ENCODE peak calls at places on chromosomes 2 and 18, in nine cellular contexts. F is tibial artery; H is upper lobe of right lung; I is endothelial cell of umbilical vein; E is heart left ventricle; S is pancreas; M is psoas muscle; G is H1; J is CD8-positive, alpha-beta T cell. D is an unnamed sample. For H3K4me1, the result is how much of the 10 kb centered on the place peaks cover.

GRCh38 chr18:21911551-21911950 is 171.0 kb downstream of the MIB1 start:
- DNase-seq in F (no peak), J (no peak), H (no peak), I (no peak), E (no peak), G (no peak), S (no peak), M (no peak), D (no peak)

GRCh38 chr2:223169830-223170605 is 118.0 kb downstream of the KCNE4 start:
- DNase-seq in J (no peak), M (no peak), S (no peak), F (no peak), H (no peak), I (no peak), E (no peak), G (no peak), D (no peak)

GRCh38 chr18:23849141-23849540 is 159.9 kb downstream of the LAMA3 start:
- DNase-seq in E (no peak), M (no peak), G (no peak), J (no peak), S (no peak), H (no peak), I (no peak), F (no peak), D (no peak)

GRCh38 chr2:197113221-197113831 is 186.8 kb upstream of the PGAP1 start:
- DNase-seq in I (peak), F (no peak), J (no peak), G (no peak), H (no peak), M (no peak), E (no peak), S (no peak), D (no peak)

GRCh38 chr2:237873382-237873781 is 14.0 kb downstream of the RAMP1 start:
- DNase-seq in F (no peak), S (no peak), M (no peak), E (no peak), I (no peak), G (no peak), H (peak), J (no peak), D (no peak)

GRCh38 chr2:72778410-72778809 is 47.4 kb downstream of the EXOC6B start:
- DNase-seq in S (no peak), M (no peak), F (no peak), G (no peak), E (no peak), I (peak), H (no peak), J (no peak), D (no peak)

GRCh38 chr2:74045454-74045853 is 60.7 kb downstream of the TET3 start:
- DNase-seq in M (no peak), S (no peak), G (no peak), E (no peak), I (no peak), F (no peak), J (no peak), H (no peak), D (no peak)

GRCh38 chr2:173218331-173219056 is 136.2 kb upstream of the CDCA7 start:
- DNase-seq in I (peak), F (no peak), J (no peak), S (no peak), H (no peak), G (no peak), M (no peak), E (no peak), D (no peak)

GRCh38 chr2:19861771-19862170 is 40.0 kb downstream of the TTC32 start:
- DNase-seq in G (no peak), M (no peak), F (no peak), J (no peak), E (no peak), I (no peak), S (no peak), H (no peak), D (no peak)

GRCh38 chr18:76564636-76565237 is 69.7 kb upstream of the ZNF516 start:
- DNase-seq in I (no peak), J (no peak), S (no peak), M (no peak), F (no peak), E (no peak), H (no peak), G (peak), D (no peak)

GRCh38 chr2:62506421-62506750 is 391 bp upstream of the TMEM17 start:
- DNase-seq in F (no peak), S (no peak), I (no peak), J (no peak), G (no peak), H (no peak), E (no peak), M (no peak), D (no peak)

GRCh38 chr18:21979171-21979560 is 190.2 kb upstream of the GATA6 start:
- DNase-seq in F (no peak), H (no peak), S (no peak), I (no peak), E (no peak), G (no peak), M (no peak), J (no peak), D (no peak)

GRCh38 chr18:12934454-12935071 is 13.2 kb upstream of the SEH1L start:
- DNase-seq in F (peak), G (peak), H (peak), M (peak), S (peak), I (peak), J (peak), E (peak), D (peak)

GRCh38 chr2:219701847-219702634 is 74.6 kb downstream of the SLC4A3 start:
- DNase-seq in H (no peak), J (no peak), S (no peak), M (peak), I (no peak), G (peak), F (no peak), E (peak), D (no peak)

GRCh38 chr2:9310390-9310789 is 103.8 kb downstream of the ASAP2 start:
- DNase-seq in S (no peak), F (peak), H (no peak), E (peak), I (peak), M (peak), J (no peak), G (no peak), D (no peak)

GRCh38 chr2:238857929-238858328 is 10.0 kb downstream of the TWIST2 start:
- DNase-seq in M (no peak), S (no peak), J (no peak), H (no peak), E (no peak), G (no peak), F (no peak), I (no peak), D (peak)

DNA sequence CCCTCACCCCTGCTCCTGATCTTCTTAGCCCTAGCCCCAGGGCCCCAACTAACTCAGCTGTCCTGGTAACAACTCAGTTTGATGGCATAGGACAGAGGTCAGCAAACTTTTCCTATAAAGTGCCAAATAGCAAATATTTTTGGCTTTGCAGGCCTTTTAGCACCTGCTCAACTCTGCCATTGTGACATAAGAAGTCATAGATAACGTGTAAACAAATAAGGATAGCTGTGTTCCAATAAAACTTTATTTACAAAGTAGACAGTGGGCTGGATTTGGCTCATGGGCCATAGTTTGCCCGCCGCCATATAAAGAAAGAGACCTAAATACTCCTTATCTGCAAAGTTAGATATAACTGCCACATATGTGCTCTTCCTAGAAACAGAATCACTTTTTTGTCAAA is 27.3 kb upstream of the TMEM87B start:
- DNase-seq in E (no peak), F (no peak), I (no peak), S (no peak), M (no peak), G (peak), H (no peak), J (no peak), D (no peak)
- H3K4me1 ChIP-seq in E (under half), F (under half), I (under half), S (under half), M (under half), G (under half), H (under half), J (under half), D (under half)

DNA sequence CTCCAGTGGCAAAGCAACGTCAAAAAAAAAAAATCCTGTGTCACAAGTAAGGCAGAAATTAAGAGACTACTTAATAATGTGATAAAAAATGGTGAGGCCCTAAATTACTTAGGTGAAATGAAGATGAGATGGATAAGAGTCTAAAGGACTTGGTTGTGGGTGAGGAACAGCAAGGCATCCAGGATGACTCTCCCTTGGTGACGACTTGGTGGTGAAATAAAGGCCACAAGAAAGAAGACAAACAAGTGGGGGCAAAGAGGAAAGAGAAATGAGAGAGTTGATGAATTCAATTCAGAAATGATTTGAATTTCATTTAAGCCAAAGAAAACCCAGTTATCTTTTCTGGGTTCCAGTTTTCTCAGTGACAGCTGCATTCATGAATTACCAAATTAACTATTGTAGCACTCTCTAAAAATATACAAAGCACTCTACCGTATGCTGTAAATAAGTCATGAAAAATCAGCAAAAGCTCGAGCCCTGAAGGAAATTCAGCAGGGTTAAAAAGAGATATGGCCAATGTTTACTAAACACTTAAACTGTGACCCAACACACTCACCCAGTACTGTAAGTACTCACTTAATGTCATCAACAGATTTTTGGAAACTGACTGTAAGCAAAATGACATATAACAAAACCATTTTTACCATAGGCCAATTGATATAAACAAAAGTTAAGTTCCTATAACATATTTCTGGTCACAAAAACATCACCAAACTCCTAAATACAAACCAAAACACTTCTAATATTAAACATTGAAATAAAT is 1.4 kb downstream of the METTL8 start:
- DNase-seq in M (no peak), E (no peak), G (no peak), I (no peak), H (no peak), F (no peak), S (no peak), J (no peak), D (no peak)
- H3K4me1 ChIP-seq in M (under half), E (under half), G (under half), I (under half), H (under half), F (under half), S (under half), J (under half), D (under half)

DNA sequence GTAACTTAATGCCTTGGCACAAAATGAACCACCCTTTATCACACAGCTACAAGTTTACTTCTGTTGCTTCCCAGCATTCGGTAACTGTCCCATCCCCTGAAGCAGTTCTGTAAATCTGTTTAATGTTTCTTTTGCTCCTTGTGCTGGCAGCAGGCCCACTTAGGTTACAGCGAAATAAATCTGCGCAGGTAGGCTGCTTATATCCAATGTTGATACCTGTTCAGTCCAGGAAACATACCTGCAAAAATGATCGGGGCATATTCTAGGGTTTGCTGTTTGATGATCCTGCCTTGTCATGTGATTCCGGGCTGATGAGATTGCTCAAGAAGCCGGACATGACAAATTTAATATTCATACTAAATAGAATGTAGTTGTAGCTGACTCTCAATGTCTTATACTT is 23.3 kb downstream of the PELI1 start:
- DNase-seq in M (no peak), E (no peak), I (no peak), S (no peak), J (no peak), G (no peak), H (no peak), F (no peak), D (no peak)
- H3K4me1 ChIP-seq in M (under half), E (under half), I (under half), S (under half), J (under half), G (under half), H (under half), F (under half), D (half or more)

GRCh38 chr2:69095246-69095645 is 82.3 kb downstream of the ANTXR1 start:
- DNase-seq in M (no peak), E (no peak), F (peak), I (no peak), G (no peak), J (no peak), S (no peak), H (no peak), D (no peak)
- H3K4me1 ChIP-seq in M (under half), E (under half), F (under half), I (under half), G (under half), J (under half), S (under half), H (under half), D (under half)

DNA sequence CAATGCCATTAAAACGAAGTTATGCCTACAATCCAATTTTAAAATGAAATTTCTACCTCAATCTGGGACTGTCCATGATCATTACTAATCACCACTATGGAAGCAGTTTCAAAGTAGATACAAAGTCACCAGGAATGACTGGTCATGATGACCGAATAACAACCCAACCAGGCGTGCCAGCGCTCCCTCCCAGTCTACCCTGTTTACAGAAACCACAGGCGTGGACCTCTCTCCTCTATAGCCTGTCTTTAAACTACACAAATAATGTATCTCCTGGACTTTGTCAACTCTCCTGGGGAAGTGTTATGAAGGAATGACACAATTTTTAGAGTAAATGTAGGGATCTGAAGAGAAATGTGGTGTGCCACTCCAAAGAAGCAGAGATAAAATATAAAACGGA is 150.2 kb downstream of the SRBD1 start:
- DNase-seq in M (no peak), E (no peak), I (no peak), G (no peak), J (no peak), S (no peak), H (no peak), F (no peak), D (no peak)
- H3K4me1 ChIP-seq in M (under half), E (under half), I (under half), G (under half), J (under half), S (under half), H (under half), F (under half), D (under half)

GRCh38 chr2:43074592-43075053 is 151.8 kb downstream of the ZFP36L2 start:
- DNase-seq in H (no peak), I (no peak), G (no peak), M (no peak), S (no peak), F (no peak), J (no peak), E (no peak), D (no peak)

GRCh38 chr2:43075054-43075593 is 151.3 kb downstream of the ZFP36L2 start:
- DNase-seq in E (peak), F (peak), I (peak), M (peak), J (no peak), G (no peak), H (no peak), S (peak), D (peak)

GRCh38 chr2:43076676-43077075 is 149.7 kb downstream of the ZFP36L2 start:
- DNase-seq in E (no peak), M (no peak), I (no peak), F (no peak), J (no peak), H (no peak), G (no peak), S (no peak), D (no peak)

GRCh38 chr2:43077876-43078275 is 148.5 kb downstream of the ZFP36L2 start:
- DNase-seq in S (no peak), H (no peak), G (no peak), I (no peak), F (no peak), J (no peak), M (no peak), E (no peak), D (no peak)

GRCh38 chr2:43075906-43076585 is 150.4 kb downstream of the ZFP36L2 start:
- DNase-seq in J (no peak), I (peak), M (peak), S (no peak), F (no peak), E (peak), G (no peak), H (no peak), D (no peak)
- H3K4me1 ChIP-seq in J (under half), I (under half), M (under half), S (under half), F (under half), E (under half), G (under half), H (under half), D (half or more)